ENCODE peak calls at places on chromosomes 6 and 20, in seven cellular contexts. H is psoas muscle, Y is heart right ventricle, R is bronchial epithelial cell, E is adrenal gland, X is HFFc6, O is right atrium auricular region. I is an unnamed sample.

GRCh38 chr20:18416478-18416877 is 50.4 kb downstream of the DZANK1 start:
- DNase-seq in E (no peak), R (no peak), Y (no peak), O (no peak), X (no peak), H (no peak), I (no peak)

GRCh38 chr20:39775110-39775509 is 813.0 kb downstream of the DHX35 start:
- DNase-seq in E (peak), X (no peak), O (peak), Y (peak), R (peak), H (peak), I (peak)

GRCh38 chr6:8180327-8181161 is 78.2 kb upstream of the EEF1E1 start:
- DNase-seq in X (peak), R (peak), Y (no peak), H (no peak), E (no peak), O (no peak), I (no peak)

GRCh38 chr20:1005452-1006027 is 3.4 kb upstream of the RSPO4 start:
- DNase-seq in R (peak), X (peak), H (no peak), O (no peak), E (no peak), Y (no peak), I (no peak)

GRCh38 chr6:131129657-131130545 is 5.4 kb upstream of the AKAP7 start:
- DNase-seq in E (no peak), O (no peak), H (no peak), Y (no peak), R (peak), X (no peak), I (no peak)

GRCh38 chr20:48738399-48739304 is 89.1 kb downstream of the PREX1 start:
- DNase-seq in E (no peak), H (no peak), X (no peak), R (no peak), Y (no peak), O (no peak), I (no peak)

GRCh38 chr6:81865712-81866111 is 113.2 kb upstream of the TENT5A start:
- DNase-seq in X (peak), H (no peak), E (no peak), O (no peak), R (peak), Y (no peak), I (no peak)

GRCh38 chr6:14874975-14875677 is 370.7 kb upstream of the JARID2 start:
- DNase-seq in E (no peak), H (no peak), O (no peak), X (no peak), R (no peak), Y (no peak), I (no peak)

GRCh38 chr6:134258849-134259306 is 59.0 kb downstream of the SGK1 start:
- DNase-seq in Y (no peak), E (no peak), X (no peak), H (no peak), O (no peak), R (no peak), I (no peak)

GRCh38 chr6:12605888-12606345 is 110.7 kb upstream of the PHACTR1 start:
- DNase-seq in H (no peak), E (peak), X (peak), O (no peak), R (peak), Y (no peak), I (peak)

GRCh38 chr20:6421321-6422030 is 298.6 kb upstream of the FERMT1 start:
- DNase-seq in Y (no peak), H (no peak), R (no peak), O (no peak), E (no peak), X (no peak), I (no peak)

GRCh38 chr6:27631614-27631925 is 158.7 kb upstream of the ZNF184 start:
- DNase-seq in E (no peak), H (no peak), R (no peak), Y (no peak), X (peak), O (no peak), I (no peak)

GRCh38 chr6:134147033-134147533 is 94.7 kb upstream of the SLC2A12 start:
- DNase-seq in X (no peak), R (no peak), H (no peak), Y (no peak), O (no peak), E (no peak), I (no peak)

GRCh38 chr20:859661-860294 is 26.3 kb downstream of the FAM110A start:
- DNase-seq in O (no peak), R (peak), X (no peak), Y (no peak), E (no peak), H (no peak), I (no peak)

GRCh38 chr20:1958426-1958825 is 35.4 kb downstream of the PDYN start:
- DNase-seq in X (no peak), O (no peak), E (no peak), Y (no peak), R (no peak), H (no peak), I (no peak)

GRCh38 chr6:162964703-162965140 is 236.9 kb downstream of the PACRG start:
- DNase-seq in Y (no peak), R (peak), O (no peak), X (peak), H (peak), E (peak), I (no peak)

GRCh38 chr20:15759546-15760216 is 813.6 kb downstream of the KIF16B start:
- DNase-seq in Y (no peak), X (no peak), E (no peak), O (no peak), R (no peak), H (no peak), I (no peak)

GRCh38 chr20:23363257-23363649 is 1.3 kb downstream of the GZF1 start:
- DNase-seq in E (peak), H (peak), X (no peak), Y (peak), O (no peak), R (no peak), I (no peak)

GRCh38 chr6:113862112-113862511 is 5.0 kb downstream of the MARCKS start:
- DNase-seq in R (peak), X (no peak), Y (no peak), O (no peak), E (no peak), H (no peak), I (no peak)

GRCh38 chr20:52294106-52294628 is 102.6 kb upstream of the ZFP64 start:
- DNase-seq in E (no peak), R (peak), X (no peak), H (no peak), O (no peak), Y (no peak), I (no peak)

GRCh38 chr20:10474606-10475184 is 39.6 kb downstream of the SLX4IP start:
- DNase-seq in X (no peak), R (no peak), E (no peak), H (peak), O (no peak), Y (peak), I (no peak)

GRCh38 chr6:149046822-149047246 is 270.7 kb upstream of the TAB2 start:
- DNase-seq in R (no peak), X (peak), E (no peak), O (no peak), H (no peak), Y (no peak), I (no peak)

GRCh38 chr20:20070871-20071726 is 18.8 kb downstream of the CFAP61 start:
- DNase-seq in R (no peak), E (no peak), H (no peak), Y (peak), O (no peak), X (no peak), I (no peak)

GRCh38 chr20:3158968-3159431 is 665 bp downstream of the FASTKD5 start:
- DNase-seq in Y (no peak), O (no peak), R (no peak), H (no peak), E (no peak), X (peak), I (no peak)

GRCh38 chr6:52517502-52518278 is 59.2 kb downstream of the TRAM2 start:
- DNase-seq in H (peak), Y (peak), R (peak), X (peak), E (peak), O (peak), I (peak)

GRCh38 chr6:139165324-139165723 is 30.4 kb downstream of the HECA start:
- DNase-seq in O (no peak), R (no peak), H (no peak), Y (no peak), X (no peak), E (no peak), I (no peak)

GRCh38 chr20:34820805-34821578 is 4.5 kb downstream of the NCOA6 start:
- DNase-seq in R (no peak), E (no peak), Y (no peak), X (no peak), H (no peak), O (no peak), I (no peak)

GRCh38 chr20:34824861-34825529 is 456 bp downstream of the NCOA6 start:
- DNase-seq in Y (peak), E (peak), O (no peak), H (peak), X (peak), R (no peak), I (no peak)

GRCh38 chr20:34829191-34829590 is 3.7 kb upstream of the NCOA6 start:
- DNase-seq in O (no peak), Y (no peak), H (no peak), X (no peak), R (no peak), E (no peak), I (no peak)

GRCh38 chr20:34825530-34826362 is at the start of gene NCOA6:
- DNase-seq in X (peak), R (peak), O (peak), H (peak), Y (peak), E (peak), I (peak)

DNA sequence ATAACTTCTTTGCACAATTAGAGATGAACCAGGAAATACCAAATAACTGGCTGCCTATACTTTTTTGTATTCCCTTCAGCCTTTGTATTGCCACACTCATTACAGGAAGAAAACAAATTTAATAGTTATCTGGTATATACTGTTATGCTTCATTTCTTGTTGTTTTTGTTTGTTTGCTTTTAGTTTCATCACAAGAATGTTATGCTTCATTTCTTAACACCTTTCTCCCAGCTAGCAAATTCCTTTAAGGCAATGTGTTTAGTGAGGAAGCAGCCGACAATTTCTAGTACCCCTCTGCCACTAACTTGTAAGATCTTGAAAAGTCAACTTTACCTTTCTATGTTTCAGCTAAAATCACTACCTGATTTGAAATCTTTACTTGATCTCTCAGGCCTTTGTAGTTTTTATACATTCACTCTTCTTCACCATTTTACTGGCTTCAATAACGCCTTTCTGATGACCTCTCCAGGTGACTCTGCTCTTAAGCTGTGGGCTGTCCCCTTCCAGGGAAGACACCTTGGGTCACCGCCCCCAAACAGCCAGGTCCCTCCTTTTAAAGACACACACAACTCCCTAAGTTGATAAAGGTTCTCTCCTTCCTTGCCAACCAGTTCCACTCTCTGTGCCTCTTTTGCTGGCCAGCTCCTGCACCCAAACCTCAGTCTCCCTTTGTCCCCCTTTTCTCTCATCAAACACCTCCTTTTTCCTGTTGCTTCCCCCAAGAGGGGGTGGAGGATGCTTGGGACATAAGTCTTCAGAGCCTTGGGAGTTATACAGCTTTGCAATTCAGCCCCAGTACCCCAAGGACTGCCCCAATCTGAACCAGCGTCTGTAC is 1.2 kb downstream of the NCOA6 start:
- DNase-seq in O (no peak), X (peak), E (peak), Y (peak), H (peak), R (peak), I (peak)
- TF ChIP-seq CTCF in O (no peak), X (no peak), E (no peak), Y (no peak), H (no peak), R (no peak), I (no peak)

DNA sequence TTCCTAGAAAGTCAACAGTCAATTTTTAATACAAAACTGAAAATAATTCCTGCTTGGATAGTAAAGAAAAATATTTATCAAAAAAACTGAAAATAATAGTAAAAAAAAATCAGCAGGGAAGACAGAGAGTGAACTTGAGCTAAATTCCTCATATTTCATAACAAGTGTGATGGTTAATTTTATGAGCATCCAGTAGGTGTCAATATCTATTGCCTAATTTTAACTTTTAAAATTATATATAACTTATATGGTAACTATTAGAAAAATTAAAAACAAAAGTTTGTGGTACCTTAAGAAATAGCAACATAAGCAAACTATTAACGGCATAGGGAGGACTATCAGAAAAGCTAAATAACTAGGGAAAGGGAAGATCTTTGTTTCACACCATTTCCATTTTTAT is 2.1 kb downstream of the EPM2A start:
- DNase-seq in H (no peak), R (no peak), O (no peak), X (no peak), Y (no peak), E (no peak), I (no peak)
- TF ChIP-seq CTCF in H (no peak), R (no peak), O (peak), X (peak), Y (no peak), E (no peak), I (no peak)

GRCh38 chr6:61886608-61887259 is 399.3 kb downstream of the KHDRBS2 start:
- DNase-seq in X (no peak), Y (no peak), O (no peak), H (no peak), E (no peak), R (peak), I (no peak)
- TF ChIP-seq CTCF in X (peak), Y (no peak), O (no peak), H (no peak), E (no peak), R (no peak), I (no peak)

DNA sequence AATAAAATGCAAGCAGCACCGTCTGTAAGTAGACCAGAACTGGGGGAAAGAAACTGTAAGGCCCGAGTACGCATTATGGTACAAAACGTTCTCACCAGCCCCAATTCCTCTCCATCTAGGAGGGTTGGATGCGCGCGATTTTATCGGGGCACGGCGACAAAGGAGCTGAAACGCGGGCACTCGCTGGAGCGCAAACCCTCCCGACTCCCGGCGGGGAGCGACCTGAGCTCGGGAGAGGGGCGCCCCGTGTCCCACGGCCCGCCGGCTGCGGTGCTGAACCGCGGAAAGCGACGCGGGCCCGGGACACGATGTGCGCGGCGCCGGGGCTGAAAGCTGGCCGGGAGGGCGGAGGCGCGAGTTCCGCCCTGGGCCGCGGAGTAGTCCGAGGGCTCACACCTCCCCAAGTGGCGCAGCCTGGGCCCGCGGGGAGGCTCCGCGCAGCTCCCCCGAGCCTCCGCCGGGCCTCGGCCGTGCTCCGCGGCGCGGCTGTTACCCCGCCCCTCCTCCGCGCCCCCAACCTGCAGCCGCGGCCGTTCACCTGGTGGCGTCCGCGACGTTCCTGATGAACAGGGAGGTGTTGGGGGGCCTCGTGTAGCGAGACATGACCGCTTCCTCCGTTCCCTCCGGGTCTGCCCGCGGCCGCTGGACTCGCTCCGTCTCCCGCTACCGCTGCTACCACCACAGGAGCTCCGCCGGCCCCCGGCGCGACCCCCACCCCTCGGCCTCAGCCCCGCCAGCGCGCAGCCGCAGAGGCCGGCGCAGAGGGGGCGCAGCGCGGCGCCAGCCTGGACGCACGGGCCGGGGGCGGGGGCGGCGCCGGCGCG is at the start of gene SRSF12:
- DNase-seq in R (no peak), H (peak), Y (peak), E (peak), O (no peak), X (no peak), I (no peak)
- TF ChIP-seq CTCF in R (no peak), H (no peak), Y (no peak), E (peak), O (peak), X (no peak), I (no peak)

DNA sequence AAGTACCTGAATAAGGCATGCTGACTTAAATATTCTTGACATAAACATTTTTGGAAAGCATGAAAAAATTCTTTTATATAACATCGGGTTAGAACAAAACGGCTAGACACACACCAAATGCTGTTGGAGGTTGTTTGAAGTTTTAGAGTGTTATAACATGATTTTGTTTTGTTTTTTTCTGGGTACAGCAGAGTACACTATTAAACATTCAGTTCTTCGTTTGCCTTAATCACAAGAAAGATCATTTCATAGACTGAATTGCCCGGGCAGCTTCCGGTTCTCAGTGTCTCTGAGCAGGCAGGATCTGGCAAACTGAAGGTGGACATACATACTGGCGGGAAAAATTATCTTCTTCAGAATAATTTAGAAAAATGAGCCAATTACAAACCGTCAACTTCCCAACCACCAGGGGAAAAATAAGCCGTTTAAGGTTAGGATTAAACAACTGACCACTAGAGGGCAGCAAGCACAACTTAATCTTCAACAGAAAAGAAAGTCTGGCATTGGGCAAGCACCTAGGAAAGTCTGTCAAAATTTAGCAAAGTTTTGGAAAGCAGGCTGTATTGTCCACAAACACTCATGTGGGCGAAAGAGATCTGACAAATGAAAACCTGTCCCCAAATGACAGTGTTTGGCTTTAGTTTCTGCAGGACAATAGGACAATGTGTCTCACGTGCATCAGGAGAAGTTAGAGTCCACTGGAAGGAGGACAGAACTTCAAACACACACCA is 15.0 kb downstream of the ZNF217 start:
- DNase-seq in E (peak), O (peak), X (peak), H (no peak), Y (no peak), R (peak), I (no peak)
- TF ChIP-seq CTCF in E (peak), O (peak), X (peak), H (peak), Y (peak), R (peak), I (peak)

DNA sequence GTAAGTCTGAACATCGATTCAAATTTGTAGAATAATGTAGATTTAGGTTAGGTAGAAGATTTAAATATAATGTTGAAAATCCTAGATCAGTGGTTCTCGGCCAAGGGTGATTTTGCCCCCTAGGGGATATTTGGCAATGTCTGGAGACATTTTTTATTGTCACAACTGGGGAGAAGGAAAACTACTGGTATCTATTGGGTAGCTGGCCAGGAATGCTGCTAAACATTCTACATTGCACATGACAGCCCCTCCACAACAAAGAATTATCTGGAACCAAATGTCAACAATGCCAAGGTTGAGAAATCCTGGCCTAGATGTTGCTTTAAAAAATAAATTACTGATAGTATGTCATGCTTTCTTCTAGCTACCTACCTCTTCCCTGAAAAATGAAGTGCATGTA is 76.1 kb downstream of the HIVEP2 start:
- DNase-seq in H (no peak), Y (no peak), O (no peak), R (no peak), X (no peak), E (no peak), I (no peak)
- TF ChIP-seq CTCF in H (no peak), Y (no peak), O (no peak), R (no peak), X (peak), E (no peak), I (no peak)

GRCh38 chr6:5422321-5422915 is 161.1 kb downstream of the FARS2 start:
- DNase-seq in O (no peak), E (peak), Y (no peak), R (peak), H (no peak), X (peak), I (no peak)
- TF ChIP-seq CTCF in O (peak), E (peak), Y (peak), R (peak), H (peak), X (peak), I (no peak)

GRCh38 chr6:43334466-43335095 is 26.0 kb upstream of the CRIP3 start:
- DNase-seq in E (no peak), R (peak), Y (no peak), X (peak), H (no peak), O (no peak), I (no peak)
- TF ChIP-seq CTCF in E (peak), R (peak), Y (peak), X (peak), H (peak), O (peak), I (no peak)

GRCh38 chr6:116974942-116975341 is 97.9 kb downstream of the RFX6 start:
- DNase-seq in Y (no peak), X (no peak), O (no peak), R (no peak), E (no peak), H (no peak), I (no peak)

GRCh38 chr6:116974526-116974925 is 97.5 kb downstream of the RFX6 start:
- DNase-seq in O (no peak), E (no peak), Y (no peak), R (no peak), H (no peak), X (no peak), I (no peak)

GRCh38 chr6:116973992-116974391 is 97.0 kb downstream of the RFX6 start:
- DNase-seq in O (no peak), E (no peak), H (peak), Y (no peak), X (no peak), R (no peak), I (no peak)

GRCh38 chr6:116969211-116969863 is 92.3 kb downstream of the RFX6 start:
- DNase-seq in X (peak), E (peak), H (no peak), O (no peak), Y (no peak), R (peak), I (no peak)

GRCh38 chr6:116971959-116972358 is 94.9 kb downstream of the RFX6 start:
- DNase-seq in E (no peak), O (no peak), H (no peak), X (peak), R (peak), Y (no peak), I (no peak)
- TF ChIP-seq CTCF in E (peak), O (peak), H (peak), X (peak), R (peak), Y (peak), I (no peak)